ENCODE peak calls at places on chromosomes 7 and 10, in eight cellular contexts. One of them, this sample, is unnamed.

GRCh38 chr10:103145046-103145445 is 48.0 kb downstream of the NT5C2 start:
- DNase-seq in dorsolateral prefrontal cortex: no peak
- DNase-seq in GM13977: no peak
- DNase-seq in A549: no peak
- DNase-seq in heart right ventricle: no peak
- DNase-seq in Calu3: no peak
- DNase-seq in psoas muscle: no peak
- DNase-seq in CD8-positive, alpha-beta T cell: no peak
- DNase-seq in this sample: no peak

GRCh38 chr7:102222445-102222844 is 64.2 kb upstream of the SH2B2 start:
- DNase-seq in A549: no peak
- DNase-seq in Calu3: no peak
- DNase-seq in heart right ventricle: no peak
- DNase-seq in GM13977: no peak
- DNase-seq in CD8-positive, alpha-beta T cell: no peak
- DNase-seq in psoas muscle: no peak
- DNase-seq in dorsolateral prefrontal cortex: no peak
- DNase-seq in this sample: no peak

GRCh38 chr7:77269360-77270075 is 69.9 kb upstream of the FGL2 start:
- DNase-seq in dorsolateral prefrontal cortex: no peak
- DNase-seq in GM13977: no peak
- DNase-seq in A549: no peak
- DNase-seq in heart right ventricle: no peak
- DNase-seq in psoas muscle: no peak
- DNase-seq in CD8-positive, alpha-beta T cell: no peak
- DNase-seq in Calu3: no peak
- DNase-seq in this sample: no peak

GRCh38 chr10:102644066-102644645 is at the start of gene TRIM8:
- DNase-seq in psoas muscle: peak; percentile 65
- DNase-seq in CD8-positive, alpha-beta T cell: peak; percentile 78
- DNase-seq in GM13977: peak; percentile 70
- DNase-seq in dorsolateral prefrontal cortex: no peak
- DNase-seq in Calu3: peak; percentile 45
- DNase-seq in heart right ventricle: peak; percentile 69
- DNase-seq in A549: peak; percentile 51
- DNase-seq in this sample: peak; percentile 37

GRCh38 chr7:47147213-47147631 is 434.7 kb downstream of the TNS3 start:
- DNase-seq in A549: no peak
- DNase-seq in heart right ventricle: no peak
- DNase-seq in GM13977: no peak
- DNase-seq in psoas muscle: no peak
- DNase-seq in dorsolateral prefrontal cortex: no peak
- DNase-seq in Calu3: peak; percentile 38
- DNase-seq in CD8-positive, alpha-beta T cell: no peak
- DNase-seq in this sample: no peak

GRCh38 chr7:98242934-98243333 is 9.1 kb downstream of the TECPR1 start:
- DNase-seq in GM13977: no peak
- DNase-seq in A549: no peak
- DNase-seq in psoas muscle: no peak
- DNase-seq in dorsolateral prefrontal cortex: no peak
- DNase-seq in CD8-positive, alpha-beta T cell: no peak
- DNase-seq in Calu3: no peak
- DNase-seq in heart right ventricle: no peak
- DNase-seq in this sample: no peak

GRCh38 chr7:124857672-124858235 is 71.9 kb downstream of the POT1 start:
- DNase-seq in GM13977: no peak
- DNase-seq in heart right ventricle: no peak
- DNase-seq in CD8-positive, alpha-beta T cell: no peak
- DNase-seq in dorsolateral prefrontal cortex: no peak
- DNase-seq in psoas muscle: no peak
- DNase-seq in A549: no peak
- DNase-seq in Calu3: no peak
- DNase-seq in this sample: no peak

GRCh38 chr10:33155720-33156638 is 178.5 kb downstream of the NRP1 start:
- DNase-seq in A549: peak; percentile 89
- DNase-seq in heart right ventricle: no peak
- DNase-seq in Calu3: peak; percentile 72
- DNase-seq in dorsolateral prefrontal cortex: no peak
- DNase-seq in GM13977: peak; percentile 35
- DNase-seq in psoas muscle: no peak
- DNase-seq in CD8-positive, alpha-beta T cell: no peak
- DNase-seq in this sample: no peak

GRCh38 chr10:70378122-70378521 is 4.3 kb downstream of the LRRC20 start:
- DNase-seq in heart right ventricle: no peak
- DNase-seq in CD8-positive, alpha-beta T cell: no peak
- DNase-seq in dorsolateral prefrontal cortex: no peak
- DNase-seq in psoas muscle: peak; percentile 46
- DNase-seq in A549: peak; percentile 49
- DNase-seq in GM13977: no peak
- DNase-seq in Calu3: peak; percentile 54
- DNase-seq in this sample: no peak

GRCh38 chr10:70381491-70382421 is 669 bp downstream of the LRRC20 start:
- DNase-seq in A549: peak; percentile 59
- DNase-seq in heart right ventricle: peak; percentile 62
- DNase-seq in psoas muscle: peak; percentile 74
- DNase-seq in dorsolateral prefrontal cortex: peak; percentile 51
- DNase-seq in CD8-positive, alpha-beta T cell: no peak
- DNase-seq in Calu3: peak; percentile 66
- DNase-seq in GM13977: peak; percentile 74
- DNase-seq in this sample: peak; percentile 29

GRCh38 chr10:70380350-70381135 is 1.9 kb downstream of the LRRC20 start:
- DNase-seq in heart right ventricle: no peak
- DNase-seq in A549: no peak
- DNase-seq in psoas muscle: peak; percentile 40
- DNase-seq in CD8-positive, alpha-beta T cell: no peak
- DNase-seq in Calu3: no peak
- DNase-seq in GM13977: no peak
- DNase-seq in dorsolateral prefrontal cortex: no peak
- DNase-seq in this sample: no peak

GRCh38 chr10:70376436-70377378 is 5.7 kb downstream of the LRRC20 start:
- DNase-seq in CD8-positive, alpha-beta T cell: no peak
- DNase-seq in psoas muscle: no peak
- DNase-seq in dorsolateral prefrontal cortex: no peak
- DNase-seq in Calu3: no peak
- DNase-seq in heart right ventricle: no peak
- DNase-seq in GM13977: no peak
- DNase-seq in A549: no peak
- DNase-seq in this sample: no peak

GRCh38 chr10:70379581-70380176 is 2.7 kb downstream of the LRRC20 start:
- DNase-seq in A549: no peak
- DNase-seq in psoas muscle: no peak
- DNase-seq in dorsolateral prefrontal cortex: no peak
- DNase-seq in GM13977: peak; percentile 54
- DNase-seq in Calu3: no peak
- DNase-seq in CD8-positive, alpha-beta T cell: no peak
- DNase-seq in heart right ventricle: no peak
- DNase-seq in this sample: no peak
- TF ChIP-seq CTCF in A549: peak; percentile 32
- TF ChIP-seq CTCF in psoas muscle: peak; percentile 59
- TF ChIP-seq CTCF in dorsolateral prefrontal cortex: peak; percentile 38
- TF ChIP-seq CTCF in GM13977: peak; percentile 60
- TF ChIP-seq CTCF in Calu3: peak; percentile 66
- TF ChIP-seq CTCF in CD8-positive, alpha-beta T cell: peak; percentile 33
- TF ChIP-seq CTCF in heart right ventricle: no peak
- TF ChIP-seq CTCF in this sample: peak; percentile 49

DNA sequence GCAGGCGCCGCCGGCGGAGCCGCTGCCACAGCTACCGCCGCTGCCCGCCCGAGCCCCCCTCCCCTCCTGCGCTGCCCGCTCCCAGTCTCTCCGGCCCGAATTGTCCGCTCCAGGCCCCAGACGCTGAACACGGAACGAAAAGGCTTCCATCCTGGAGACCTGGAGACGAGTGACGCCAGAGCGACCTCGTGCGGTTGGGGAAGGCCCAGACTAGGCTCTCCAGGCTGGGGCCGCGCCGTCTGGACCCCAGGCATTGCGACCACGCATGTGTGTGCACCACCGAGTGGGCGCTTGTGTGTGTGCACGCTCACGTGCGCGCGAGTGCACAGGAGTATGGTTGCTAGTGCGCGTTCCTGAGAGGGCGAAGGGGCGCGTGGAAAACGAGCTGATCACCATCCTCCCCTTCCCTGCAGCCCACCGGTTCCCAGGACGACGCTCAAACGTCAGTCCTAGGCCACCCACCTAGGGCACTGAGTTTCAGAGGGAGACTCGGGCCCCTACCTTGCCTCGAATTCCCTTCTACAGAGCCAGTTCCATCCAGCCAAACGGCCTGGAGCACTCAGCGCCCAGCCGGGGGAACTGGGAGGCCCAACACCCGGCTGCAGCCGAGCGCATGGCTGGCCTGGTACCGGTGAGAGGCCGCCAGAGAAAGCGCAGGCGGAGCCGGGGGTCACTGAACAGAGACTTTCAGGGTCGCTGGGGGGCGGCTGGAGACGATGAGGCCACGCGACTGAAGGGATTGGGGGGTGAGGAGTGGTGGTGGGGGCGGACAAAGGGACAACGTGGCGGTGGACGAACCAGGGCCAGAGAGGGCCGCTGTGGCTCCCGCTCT is 11.6 kb downstream of the LBX1 start:
- DNase-seq in A549: peak; percentile 71
- DNase-seq in heart right ventricle: no peak
- DNase-seq in GM13977: peak; percentile 42
- DNase-seq in CD8-positive, alpha-beta T cell: no peak
- DNase-seq in psoas muscle: no peak
- DNase-seq in Calu3: peak; percentile 48
- DNase-seq in dorsolateral prefrontal cortex: no peak
- DNase-seq in this sample: no peak
- TF ChIP-seq CTCF in A549: peak; percentile 60
- TF ChIP-seq CTCF in heart right ventricle: no peak
- TF ChIP-seq CTCF in GM13977: peak; percentile 48
- TF ChIP-seq CTCF in CD8-positive, alpha-beta T cell: no peak
- TF ChIP-seq CTCF in psoas muscle: no peak
- TF ChIP-seq CTCF in Calu3: no peak
- TF ChIP-seq CTCF in dorsolateral prefrontal cortex: no peak
- TF ChIP-seq CTCF in this sample: no peak

DNA sequence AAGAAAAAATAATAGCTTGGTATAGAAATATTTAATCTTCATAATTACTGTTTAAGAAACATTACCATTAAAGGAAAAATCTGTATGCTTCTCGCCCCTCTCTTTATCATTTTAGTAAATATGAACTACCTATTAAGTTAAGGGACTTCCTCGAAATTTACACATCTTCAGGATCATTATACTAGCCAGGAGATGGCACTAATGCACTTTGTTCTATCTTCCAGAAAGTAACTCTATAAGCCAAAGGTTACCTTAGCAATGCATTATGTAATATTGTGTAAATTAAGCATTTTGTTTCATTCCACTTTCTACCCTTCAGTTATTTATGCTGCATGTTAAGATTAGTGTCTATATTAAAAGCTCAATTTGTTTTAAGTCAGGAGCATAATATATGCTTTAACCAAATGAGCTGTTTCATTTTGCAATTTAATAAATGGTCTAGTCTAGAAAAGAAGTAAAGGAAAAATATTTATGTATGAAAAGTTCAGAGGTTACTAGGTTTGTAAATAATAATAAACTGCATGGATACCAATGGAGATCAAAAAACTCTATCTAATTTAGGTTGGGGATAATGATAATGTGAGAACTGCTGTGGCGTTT is 128.4 kb downstream of the ANKRD7 start:
- DNase-seq in heart right ventricle: no peak
- DNase-seq in psoas muscle: no peak
- DNase-seq in Calu3: no peak
- DNase-seq in CD8-positive, alpha-beta T cell: no peak
- DNase-seq in GM13977: peak; percentile 10
- DNase-seq in A549: no peak
- DNase-seq in dorsolateral prefrontal cortex: no peak
- DNase-seq in this sample: no peak
- TF ChIP-seq CTCF in heart right ventricle: no peak
- TF ChIP-seq CTCF in psoas muscle: peak; percentile 43
- TF ChIP-seq CTCF in Calu3: peak; percentile 23
- TF ChIP-seq CTCF in CD8-positive, alpha-beta T cell: no peak
- TF ChIP-seq CTCF in GM13977: peak; percentile 18
- TF ChIP-seq CTCF in A549: peak; percentile 49
- TF ChIP-seq CTCF in dorsolateral prefrontal cortex: peak; percentile 49
- TF ChIP-seq CTCF in this sample: no peak

GRCh38 chr7:68789597-68789996 is 808.7 kb upstream of the AUTS2 start:
- DNase-seq in dorsolateral prefrontal cortex: no peak
- DNase-seq in A549: no peak
- DNase-seq in psoas muscle: no peak
- DNase-seq in Calu3: no peak
- DNase-seq in heart right ventricle: no peak
- DNase-seq in CD8-positive, alpha-beta T cell: no peak
- DNase-seq in GM13977: no peak
- DNase-seq in this sample: no peak
- TF ChIP-seq CTCF in dorsolateral prefrontal cortex: no peak
- TF ChIP-seq CTCF in A549: no peak
- TF ChIP-seq CTCF in psoas muscle: no peak
- TF ChIP-seq CTCF in Calu3: no peak
- TF ChIP-seq CTCF in heart right ventricle: no peak
- TF ChIP-seq CTCF in CD8-positive, alpha-beta T cell: no peak
- TF ChIP-seq CTCF in GM13977: no peak
- TF ChIP-seq CTCF in this sample: no peak

GRCh38 chr7:50641442-50642405 is 76.5 kb upstream of the DDC start:
- DNase-seq in A549: no peak
- DNase-seq in Calu3: no peak
- DNase-seq in dorsolateral prefrontal cortex: peak; percentile 97
- DNase-seq in CD8-positive, alpha-beta T cell: no peak
- DNase-seq in psoas muscle: peak; percentile 45
- DNase-seq in heart right ventricle: no peak
- DNase-seq in GM13977: no peak
- DNase-seq in this sample: no peak
- TF ChIP-seq CTCF in A549: no peak
- TF ChIP-seq CTCF in Calu3: no peak
- TF ChIP-seq CTCF in dorsolateral prefrontal cortex: peak; percentile 67
- TF ChIP-seq CTCF in CD8-positive, alpha-beta T cell: no peak
- TF ChIP-seq CTCF in psoas muscle: peak; percentile 42
- TF ChIP-seq CTCF in heart right ventricle: peak; percentile 12
- TF ChIP-seq CTCF in GM13977: peak; percentile 7
- TF ChIP-seq CTCF in this sample: no peak

GRCh38 chr7:2643386-2644229 is 11.8 kb downstream of the TTYH3 start:
- DNase-seq in psoas muscle: no peak
- DNase-seq in CD8-positive, alpha-beta T cell: no peak
- DNase-seq in heart right ventricle: no peak
- DNase-seq in dorsolateral prefrontal cortex: no peak
- DNase-seq in Calu3: no peak
- DNase-seq in A549: no peak
- DNase-seq in GM13977: no peak
- DNase-seq in this sample: no peak
- TF ChIP-seq CTCF in psoas muscle: no peak
- TF ChIP-seq CTCF in CD8-positive, alpha-beta T cell: no peak
- TF ChIP-seq CTCF in heart right ventricle: no peak
- TF ChIP-seq CTCF in dorsolateral prefrontal cortex: peak; percentile 16
- TF ChIP-seq CTCF in Calu3: peak; percentile 18
- TF ChIP-seq CTCF in A549: no peak
- TF ChIP-seq CTCF in GM13977: peak; percentile 42
- TF ChIP-seq CTCF in this sample: no peak